ENCODE peak calls at places on chromosomes 7 and 10, in four cellular contexts. B is AG04450, S is astrocyte of the spinal cord, G is astrocyte of the cerebellum. Q is an unnamed sample.

GRCh38 chr7:17239046-17239445 is 59.4 kb upstream of the AHR start:
- DNase-seq in S (no peak), B (no peak), G (no peak), Q (no peak)

GRCh38 chr7:152876749-152877148 is 117.2 kb downstream of the ACTR3B start:
- DNase-seq in B (no peak), S (no peak), G (no peak), Q (no peak)

GRCh38 chr10:103781329-103782061 is 73.9 kb downstream of the SH3PXD2A start:
- DNase-seq in S (peak; percentile 96), G (peak; percentile 92), B (peak; percentile 94), Q (peak; percentile 36)

GRCh38 chr7:42081672-42082071 is 155.3 kb downstream of the GLI3 start:
- DNase-seq in S (no peak), B (no peak), G (no peak), Q (no peak)

GRCh38 chr10:17479015-17479615 is 24.7 kb upstream of the ST8SIA6 start:
- DNase-seq in B (no peak), S (no peak), G (no peak), Q (no peak)

GRCh38 chr7:4715385-4715770 is 33.3 kb downstream of the FOXK1 start:
- DNase-seq in B (peak; percentile 62), G (peak; percentile 90), S (peak; percentile 86), Q (no peak)

GRCh38 chr7:66310620-66311019 is 105.5 kb downstream of the TPST1 start:
- DNase-seq in S (no peak), B (no peak), G (no peak), Q (no peak)

GRCh38 chr7:47451851-47452205 is 130.1 kb downstream of the TNS3 start:
- DNase-seq in B (peak; percentile 20), G (no peak), S (peak; percentile 30), Q (no peak)

GRCh38 chr10:122051609-122052385 is 62.8 kb downstream of the TACC2 start:
- DNase-seq in B (peak; percentile 29), S (peak; percentile 71), G (no peak), Q (no peak)

GRCh38 chr7:68684246-68684850 is 913.9 kb upstream of the AUTS2 start:
- DNase-seq in S (peak; percentile 83), B (no peak), G (peak; percentile 70), Q (no peak)

GRCh38 chr10:113060221-113061053 is 110.4 kb downstream of the TCF7L2 start:
- DNase-seq in S (no peak), G (no peak), B (no peak), Q (no peak)

GRCh38 chr10:108783897-108784296 is 1139.4 kb downstream of the XPNPEP1 start:
- DNase-seq in S (peak; percentile 50), G (peak; percentile 22), B (no peak), Q (peak; percentile 83)

GRCh38 chr10:110783509-110784103 is 88.1 kb upstream of the PDCD4 start:
- DNase-seq in S (no peak), G (no peak), B (no peak), Q (no peak)

GRCh38 chr10:128574616-128575210 is 448.5 kb upstream of the MKI67 start:
- DNase-seq in G (no peak), S (no peak), B (no peak), Q (no peak)

GRCh38 chr10:71531485-71532446 is 135.0 kb downstream of the CDH23 start:
- DNase-seq in B (no peak), G (no peak), S (no peak), Q (peak; percentile 40)
- TF ChIP-seq CTCF in B (no peak), G (no peak), S (no peak), Q (no peak)

GRCh38 chr10:478471-479245 is 210.8 kb downstream of the DIP2C start:
- DNase-seq in B (no peak), G (no peak), S (no peak), Q (no peak)

GRCh38 chr10:482036-482435 is 207.4 kb downstream of the DIP2C start:
- DNase-seq in S (no peak), B (no peak), G (no peak), Q (no peak)

GRCh38 chr10:480928-481551 is 208.4 kb downstream of the DIP2C start:
- DNase-seq in B (no peak), G (no peak), S (no peak), Q (no peak)

GRCh38 chr10:481636-482035 is 207.8 kb downstream of the DIP2C start:
- DNase-seq in S (no peak), B (no peak), G (no peak), Q (no peak)

DNA sequence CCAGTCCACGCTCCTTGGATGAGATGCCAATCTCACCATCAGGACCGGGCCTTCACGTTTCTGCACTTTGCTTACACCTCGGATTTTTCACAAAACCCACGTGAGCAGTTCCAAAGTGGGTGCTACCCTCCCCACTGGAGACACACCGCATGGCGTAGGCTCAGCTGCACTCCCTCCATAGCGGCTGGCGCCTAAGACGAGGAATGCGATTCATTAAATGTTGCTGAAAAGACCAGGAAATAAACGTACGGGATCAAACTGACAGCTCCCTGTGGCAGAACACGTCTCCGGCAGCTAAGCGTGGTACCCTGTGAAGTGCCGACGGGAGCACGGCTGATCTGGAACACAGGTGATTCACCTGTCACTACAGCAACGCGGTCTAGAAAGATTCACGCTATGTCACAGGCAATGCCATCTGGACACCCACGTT is 209.0 kb downstream of the DIP2C start:
- DNase-seq in S (no peak), G (no peak), B (no peak), Q (no peak)
- H3K4me3 ChIP-seq in S (no peak overlapping the region), G (no peak overlapping the region), B (no peak overlapping the region), Q (no peak overlapping the region)

GRCh38 chr7:111086532-111086931 is 4.4 kb upstream of the LRRN3 start:
- DNase-seq in B (no peak), G (no peak), S (no peak), Q (no peak)
- TF ChIP-seq CTCF in B (no peak), G (no peak), S (no peak), Q (no peak)

GRCh38 chr7:7554647-7555575 is 11.8 kb upstream of the MIOS start:
- DNase-seq in G (no peak), S (no peak), B (no peak), Q (no peak)
- H3K4me3 ChIP-seq in G (no peak overlapping the region), S (no peak overlapping the region), B (no peak overlapping the region), Q (no peak overlapping the region)

GRCh38 chr10:22740180-22740579 is 25.8 kb upstream of the PIP4K2A start:
- DNase-seq in G (peak; percentile 45), B (no peak), S (peak; percentile 74), Q (no peak)
- TF ChIP-seq CTCF in G (no peak), B (no peak), S (peak; percentile 20), Q (no peak)

DNA sequence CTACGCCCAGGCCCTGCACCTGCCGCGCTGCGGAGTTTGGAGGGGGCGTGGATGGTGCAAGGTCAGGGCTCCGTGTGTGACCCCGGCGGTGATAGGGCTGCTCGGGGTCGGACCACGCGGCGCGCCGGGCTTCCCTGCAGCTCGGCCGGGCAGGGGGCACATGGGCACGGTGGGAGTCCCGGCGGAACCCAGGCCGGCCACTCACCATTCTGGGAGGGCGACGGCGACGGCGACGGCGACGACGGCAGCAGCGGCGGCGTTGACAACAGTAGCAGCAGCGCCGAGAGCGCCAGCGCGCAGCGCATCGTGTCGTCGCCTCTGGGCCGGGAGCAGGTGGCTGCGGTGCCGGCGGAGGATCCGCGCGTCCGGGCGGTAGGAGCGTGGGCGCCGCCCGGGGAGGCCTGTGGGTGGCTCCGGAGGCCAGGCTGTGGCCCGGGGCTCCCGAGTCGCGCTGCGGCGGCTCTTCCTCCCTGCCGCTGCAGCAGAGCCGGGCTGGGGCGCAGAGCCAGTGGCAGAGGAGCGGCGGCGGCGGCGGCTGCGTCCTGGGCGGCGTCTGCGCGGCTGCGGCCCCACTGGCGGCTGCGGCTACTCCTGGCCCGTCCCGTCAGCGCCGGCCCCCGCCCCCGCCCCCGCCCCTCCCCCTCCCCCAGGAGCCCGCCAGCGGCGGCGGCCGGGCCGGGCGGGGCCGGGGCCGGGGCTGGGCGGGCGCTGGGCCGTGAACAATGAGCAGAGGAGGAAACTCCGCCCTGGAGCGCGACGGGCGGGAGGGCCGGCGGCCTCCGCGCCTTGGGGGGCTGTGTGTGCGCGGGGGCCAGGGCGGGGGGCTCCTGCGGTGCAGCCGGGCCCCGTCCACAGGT is at the start of gene PODXL:
- DNase-seq in G (no peak), B (no peak), S (peak; percentile 33), Q (peak; percentile 79)
- H3K4me3 ChIP-seq in G (peak within 1 kb of the TSS; percentile 41), B (peak within 1 kb of the TSS; percentile 55), S (peak within 1 kb of the TSS; percentile 47), Q (peak within 1 kb of the TSS; percentile 49)